ENCODE peak calls at places on chromosome 3, in nine cellular contexts. G is heart right ventricle, Y is fibroblast of the aortic adventitia, W is glutamatergic neuron, R is AG09319, D is A549, H is uterus, P is GM12865, E is tibial nerve. F is an unnamed sample.

GRCh38 chr3:64361962-64362735 is 136.9 kb upstream of the PRICKLE2 start:
- DNase-seq in G (no peak), Y (no peak), W (no peak), R (no peak), D (no peak), H (no peak), P (no peak), E (no peak), F (no peak)

GRCh38 chr3:10366681-10367101 is 45.8 kb upstream of the SEC13 start:
- DNase-seq in G (no peak), Y (peak), W (no peak), R (peak), D (peak), H (no peak), P (no peak), E (peak), F (no peak)

GRCh38 chr3:114527036-114527644 is 233.3 kb downstream of the TIGIT start:
- DNase-seq in G (no peak), Y (peak), W (no peak), R (no peak), D (peak), H (no peak), P (peak), E (no peak), F (no peak)

GRCh38 chr3:52782412-52783210 is 5.2 kb downstream of the ITIH1 start:
- DNase-seq in G (no peak), Y (no peak), W (no peak), R (no peak), D (no peak), H (peak), P (no peak), E (no peak), F (peak)

GRCh38 chr3:45617430-45618080 is 23.0 kb downstream of the LIMD1 start:
- DNase-seq in G (no peak), Y (no peak), W (no peak), R (no peak), D (peak), H (no peak), P (no peak), E (no peak), F (no peak)

GRCh38 chr3:151308089-151308488 is 8.5 kb downstream of the GPR87 start:
- DNase-seq in G (no peak), Y (no peak), W (no peak), R (no peak), D (no peak), H (no peak), P (no peak), E (no peak), F (no peak)

GRCh38 chr3:49015072-49015471 is 3.3 kb downstream of the DALRD3 start:
- DNase-seq in G (no peak), Y (no peak), W (no peak), R (no peak), D (no peak), H (no peak), P (no peak), E (no peak), F (no peak)

GRCh38 chr3:73623996-73624362 is 762 bp downstream of the PDZRN3 start:
- DNase-seq in G (peak), Y (peak), W (peak), R (no peak), D (no peak), H (peak), P (no peak), E (no peak), F (peak)

GRCh38 chr3:66437341-66437929 is 63.4 kb downstream of the LRIG1 start:
- DNase-seq in G (no peak), Y (no peak), W (no peak), R (no peak), D (no peak), H (no peak), P (no peak), E (no peak), F (no peak)

GRCh38 chr3:107598926-107599754 is 76.4 kb downstream of the BBX start:
- DNase-seq in G (peak), Y (peak), W (peak), R (no peak), D (peak), H (peak), P (peak), E (peak), F (no peak)

GRCh38 chr3:154782151-154782550 is 298.0 kb upstream of the MME start:
- DNase-seq in G (no peak), Y (no peak), W (no peak), R (no peak), D (no peak), H (no peak), P (no peak), E (no peak), F (no peak)

GRCh38 chr3:106593381-106593780 is 724.6 kb upstream of the CBLB start:
- DNase-seq in G (no peak), Y (no peak), W (no peak), R (no peak), D (no peak), H (no peak), P (no peak), E (no peak), F (no peak)

GRCh38 chr3:33144433-33144832 is 30.6 kb downstream of the CRTAP start:
- DNase-seq in G (no peak), Y (no peak), W (no peak), R (no peak), D (peak), H (no peak), P (peak), E (no peak), F (no peak)

GRCh38 chr3:100650651-100651611 is 41.5 kb downstream of the ADGRG7 start:
- DNase-seq in G (no peak), Y (peak), W (no peak), R (no peak), D (peak), H (no peak), P (peak), E (peak), F (no peak)

GRCh38 chr3:179015551-179016020 is 56.0 kb downstream of the ZMAT3 start:
- DNase-seq in G (no peak), Y (peak), W (no peak), R (peak), D (peak), H (peak), P (peak), E (peak), F (no peak)

DNA sequence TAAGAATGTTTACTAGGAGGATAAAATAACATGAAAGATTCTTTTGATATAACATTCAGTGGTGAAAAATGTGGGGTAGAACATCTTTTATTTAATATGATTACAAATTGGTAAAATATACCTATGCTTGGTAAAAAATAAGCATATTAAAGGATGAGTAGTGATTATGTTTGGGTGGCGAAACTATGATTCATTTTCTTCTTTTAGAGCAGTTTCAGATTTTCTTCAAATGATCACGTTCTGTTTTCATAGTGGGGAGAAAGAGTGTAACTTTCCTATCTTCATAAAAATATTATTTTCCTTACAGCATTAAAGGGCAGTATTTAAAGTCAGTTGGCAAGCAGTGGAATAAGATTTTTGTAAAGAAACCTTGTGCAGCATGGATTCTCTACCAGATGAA is 15.5 kb downstream of the DZIP3 start:
- DNase-seq in G (no peak), Y (no peak), W (no peak), R (no peak), D (no peak), H (no peak), P (no peak), E (no peak), F (no peak)
- TF ChIP-seq CTCF in G (no peak), Y (no peak), W (no peak), R (no peak), D (no peak), H (no peak), P (no peak), E (no peak), F (no peak)

GRCh38 chr3:21750831-21751391 is at the start of gene ZNF385D:
- DNase-seq in G (peak), Y (peak), W (peak), R (no peak), D (no peak), H (peak), P (no peak), E (peak), F (peak)

GRCh38 chr3:21745971-21746370 is 5.0 kb downstream of the ZNF385D start:
- DNase-seq in G (no peak), Y (peak), W (no peak), R (no peak), D (no peak), H (no peak), P (no peak), E (no peak), F (no peak)

GRCh38 chr3:21751891-21752290 is 881 bp upstream of the ZNF385D start:
- DNase-seq in G (no peak), Y (peak), W (no peak), R (no peak), D (no peak), H (no peak), P (no peak), E (no peak), F (no peak)

GRCh38 chr3:21750291-21750690 is 719 bp downstream of the ZNF385D start:
- DNase-seq in G (no peak), Y (peak), W (no peak), R (no peak), D (no peak), H (no peak), P (peak), E (no peak), F (no peak)

GRCh38 chr3:21747376-21747775 is 3.6 kb downstream of the ZNF385D start:
- DNase-seq in G (no peak), Y (peak), W (no peak), R (no peak), D (no peak), H (no peak), P (no peak), E (no peak), F (no peak)
- TF ChIP-seq CTCF in G (no peak), Y (no peak), W (no peak), R (no peak), D (no peak), H (no peak), P (no peak), E (no peak), F (no peak)

GRCh38 chr3:12329063-12329462 is 40.2 kb downstream of the PPARG start:
- DNase-seq in G (no peak), Y (no peak), W (no peak), R (no peak), D (no peak), H (no peak), P (no peak), E (no peak), F (no peak)
- TF ChIP-seq CTCF in G (no peak), Y (no peak), W (no peak), R (no peak), D (no peak), H (no peak), P (no peak), E (no peak), F (no peak)

DNA sequence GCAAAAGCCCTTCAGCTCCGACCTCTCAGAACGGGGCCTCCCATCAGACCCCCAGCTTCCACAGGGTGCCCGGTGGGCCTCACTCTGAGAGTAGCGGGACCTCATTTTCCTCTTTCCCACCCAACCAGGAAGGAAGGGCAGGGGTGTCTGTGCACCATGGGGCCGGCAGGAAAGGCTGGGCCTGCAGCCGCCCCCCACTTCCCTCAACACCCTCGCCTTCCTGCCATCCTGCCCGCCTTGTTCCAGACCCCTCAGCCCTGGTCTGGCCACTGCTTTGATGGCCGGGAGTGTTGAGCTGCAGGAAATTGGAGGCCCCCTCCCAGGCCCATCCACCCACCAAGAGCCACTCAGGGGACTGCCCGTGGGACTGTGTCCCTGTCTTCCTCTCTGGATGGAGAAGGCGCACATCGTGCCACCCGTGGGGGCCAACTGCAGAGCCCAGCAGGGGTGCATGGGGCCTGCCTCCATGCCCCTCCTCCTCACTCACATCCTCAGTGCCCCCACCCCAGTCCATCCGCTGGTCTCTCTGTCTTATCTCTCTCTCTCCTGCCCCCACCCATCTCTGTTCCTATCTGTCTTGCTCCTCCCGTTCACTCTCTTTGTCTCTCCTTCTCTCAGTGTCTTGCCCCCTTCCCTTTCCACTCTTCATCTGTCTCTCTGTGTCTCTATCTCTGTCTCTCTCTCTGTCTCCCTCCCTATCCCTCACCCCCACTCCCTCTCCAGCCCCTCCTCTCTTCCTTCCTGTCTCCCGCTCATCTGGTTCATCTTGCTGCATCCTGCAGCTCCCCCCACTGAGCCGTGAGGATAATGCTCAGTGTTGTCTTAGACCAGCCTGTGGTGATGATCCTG is 1.8 kb upstream of the PLXND1 start:
- DNase-seq in G (peak), Y (peak), W (no peak), R (no peak), D (peak), H (no peak), P (no peak), E (no peak), F (no peak)
- TF ChIP-seq CTCF in G (peak), Y (peak), W (no peak), R (peak), D (no peak), H (peak), P (no peak), E (no peak), F (no peak)

DNA sequence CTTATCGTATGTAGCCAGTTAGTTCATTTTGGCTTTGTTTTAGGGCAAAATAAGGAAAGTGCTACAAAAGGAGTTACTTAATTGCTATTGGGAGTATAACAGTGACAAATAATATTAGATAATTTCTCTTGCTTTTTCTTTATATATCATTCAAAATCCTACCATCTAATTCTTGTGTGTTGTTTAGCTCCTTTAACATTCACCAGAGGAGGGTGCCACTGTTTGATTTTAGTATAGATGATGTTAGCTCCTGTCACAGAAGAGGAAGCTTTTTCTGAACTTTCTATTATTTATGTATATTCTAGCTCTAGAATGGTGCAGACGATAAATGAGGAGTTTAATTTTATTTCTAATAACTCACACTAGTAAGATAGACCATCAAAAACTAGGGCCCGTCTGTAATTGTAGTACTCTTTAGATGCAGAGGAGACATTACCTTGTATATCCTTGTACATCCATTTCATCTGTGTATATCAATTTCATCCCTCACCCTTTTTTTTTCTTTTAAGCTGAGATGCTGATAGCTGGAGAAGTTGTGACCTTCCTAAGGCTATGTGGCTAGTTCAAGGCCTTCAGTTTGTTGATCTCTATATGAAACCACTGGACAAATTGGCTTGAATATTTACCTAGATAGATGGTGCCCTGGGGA is 3.0 kb downstream of the PPM1L start:
- DNase-seq in G (no peak), Y (no peak), W (no peak), R (no peak), D (no peak), H (no peak), P (no peak), E (no peak), F (no peak)
- TF ChIP-seq CTCF in G (peak), Y (no peak), W (no peak), R (no peak), D (no peak), H (no peak), P (no peak), E (no peak), F (no peak)

GRCh38 chr3:184175981-184176376 is 1.3 kb downstream of the AP2M1 start:
- DNase-seq in G (no peak), Y (no peak), W (no peak), R (no peak), D (no peak), H (no peak), P (no peak), E (no peak), F (no peak)

GRCh38 chr3:184174278-184174645 is 393 bp upstream of the AP2M1 start:
- DNase-seq in G (no peak), Y (no peak), W (no peak), R (no peak), D (no peak), H (no peak), P (no peak), E (no peak), F (no peak)

GRCh38 chr3:184175506-184175905 is 851 bp downstream of the AP2M1 start:
- DNase-seq in G (no peak), Y (no peak), W (no peak), R (no peak), D (no peak), H (no peak), P (no peak), E (no peak), F (no peak)

GRCh38 chr3:184173374-184173722 is 1.3 kb upstream of the AP2M1 start:
- DNase-seq in G (no peak), Y (no peak), W (no peak), R (no peak), D (no peak), H (no peak), P (no peak), E (no peak), F (no peak)

DNA sequence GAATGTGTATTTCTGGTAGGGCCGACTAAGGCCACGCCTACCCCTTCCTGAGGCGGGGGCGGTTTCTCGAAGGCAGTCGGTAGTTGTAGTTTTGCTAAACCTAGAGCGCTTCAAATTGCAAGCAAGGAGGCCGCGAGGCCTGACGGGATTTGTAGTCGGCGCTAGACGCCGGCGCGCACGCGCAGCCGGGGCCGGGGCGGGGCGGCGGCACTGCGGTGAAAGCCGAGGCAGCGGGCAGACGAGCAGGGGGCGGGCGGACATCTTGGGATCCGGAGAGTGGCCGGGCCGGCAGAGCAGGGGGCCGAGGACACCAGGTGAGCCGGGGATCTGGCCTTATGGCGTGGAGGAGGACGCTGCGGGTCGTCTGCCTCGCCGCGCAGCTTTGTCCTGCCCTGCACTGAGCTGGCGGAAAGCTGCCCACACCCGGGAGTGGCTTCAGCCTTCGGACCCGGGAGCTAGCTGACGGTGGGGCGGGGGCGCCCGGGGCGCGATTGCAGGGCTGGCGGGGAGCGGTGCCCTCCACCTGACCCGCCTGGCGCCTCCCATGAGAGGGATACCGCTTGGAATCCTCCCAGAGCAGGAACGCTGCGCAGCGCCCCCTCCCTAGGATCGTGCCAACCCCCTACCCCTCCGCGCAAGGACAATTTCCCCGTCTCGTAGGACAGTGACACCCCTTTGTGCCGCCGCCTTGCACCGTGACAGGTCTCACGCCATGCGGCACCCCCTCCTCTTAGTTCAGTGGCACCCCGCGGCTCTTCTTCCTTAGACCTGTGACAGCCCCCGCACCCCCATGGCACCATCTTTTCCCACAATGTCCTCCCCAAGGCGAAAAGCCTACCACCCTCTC is at the start of gene AP2M1:
- DNase-seq in G (peak), Y (peak), W (peak), R (peak), D (peak), H (peak), P (peak), E (peak), F (peak)
- TF ChIP-seq CTCF in G (no peak), Y (no peak), W (no peak), R (no peak), D (no peak), H (no peak), P (no peak), E (no peak), F (no peak)

F was measured in mesothelial cell of epicardium.